ENCODE peak calls at places on chromosomes 1 and 21, in four cellular contexts. V, I, N and M are unnamed samples.

GRCh38 chr21:31872452-31873274 is at the start of gene HUNK:
- DNase-seq in V (peak), I (peak), N (peak), M (peak)

GRCh38 chr1:157472302-157472701 is 80.0 kb downstream of the FCRL5 start:
- DNase-seq in V (no peak), I (no peak), N (no peak), M (no peak)

GRCh38 chr1:231420959-231421615 is 1.0 kb downstream of the EGLN1 start:
- DNase-seq in V (peak), I (peak), N (peak), M (peak)

GRCh38 chr1:11045428-11046269 is 1.4 kb downstream of the MASP2 start:
- DNase-seq in V (peak), I (no peak), N (no peak), M (no peak)

GRCh38 chr21:38236232-38236631 is 20.6 kb upstream of the KCNJ15 start:
- DNase-seq in V (no peak), I (no peak), N (no peak), M (no peak)

GRCh38 chr1:101300916-101301315 is 64.1 kb downstream of the S1PR1 start:
- DNase-seq in V (no peak), I (no peak), N (no peak), M (no peak)

GRCh38 chr1:185701650-185702049 is 32.5 kb upstream of the HMCN1 start:
- DNase-seq in V (no peak), I (no peak), N (no peak), M (no peak)

GRCh38 chr1:6185151-6185550 is 5.0 kb upstream of the CHD5 start:
- DNase-seq in V (no peak), I (no peak), N (no peak), M (no peak)

GRCh38 chr1:110211503-110212164 is 1.5 kb downstream of the KCNC4 start:
- DNase-seq in V (no peak), I (no peak), N (no peak), M (no peak)

GRCh38 chr1:245654460-245655050 is 499.8 kb downstream of the KIF26B start:
- DNase-seq in V (no peak), I (no peak), N (no peak), M (no peak)

GRCh38 chr1:43858324-43858723 is 75.3 kb upstream of the ARTN start:
- DNase-seq in V (peak), I (peak), N (no peak), M (peak)

GRCh38 chr21:42231761-42232160 is 12.8 kb downstream of the ABCG1 start:
- DNase-seq in V (no peak), I (no peak), N (no peak), M (no peak)

GRCh38 chr1:11434506-11434905 is 44.4 kb upstream of the DISP3 start:
- DNase-seq in V (no peak), I (no peak), N (no peak), M (no peak)

GRCh38 chr1:200206761-200207160 is 179.3 kb downstream of the NR5A2 start:
- DNase-seq in V (no peak), I (no peak), N (no peak), M (no peak)

GRCh38 chr1:185813401-185813979 is 79.3 kb downstream of the HMCN1 start:
- DNase-seq in V (no peak), I (peak), N (no peak), M (no peak)

GRCh38 chr1:188719735-188720134 is 1757.9 kb downstream of the BRINP3 start:
- DNase-seq in V (no peak), I (no peak), N (no peak), M (no peak)